ENCODE peak calls at places on chromosomes 5 and 9, in four cellular contexts. One of them, this sample, is unnamed.

GRCh38 chr5:172453206-172453985 is 929 bp downstream of the SH3PXD2B start:
- DNase-seq in skeletal muscle cell: peak; percentile 33
- DNase-seq in GM06990: no peak
- DNase-seq in stimulated activated CD4-positive, alpha-beta T cell treated with anti-CD3 and anti-CD28 coated beads, Interleukin-2, amount 100 ng/mL, for 24 hours: no peak
- DNase-seq in this sample: no peak

GRCh38 chr9:115593587-115594091 is 475.7 kb upstream of the TNC start:
- DNase-seq in skeletal muscle cell: no peak
- DNase-seq in GM06990: no peak
- DNase-seq in stimulated activated CD4-positive, alpha-beta T cell treated with anti-CD3 and anti-CD28 coated beads, Interleukin-2, amount 100 ng/mL, for 24 hours: no peak
- DNase-seq in this sample: no peak

GRCh38 chr9:127917603-127918002 is 762 bp upstream of the ST6GALNAC4 start:
- DNase-seq in skeletal muscle cell: no peak
- DNase-seq in stimulated activated CD4-positive, alpha-beta T cell treated with anti-CD3 and anti-CD28 coated beads, Interleukin-2, amount 100 ng/mL, for 24 hours: no peak
- DNase-seq in GM06990: peak; percentile 64
- DNase-seq in this sample: peak; percentile 84

GRCh38 chr5:154899107-154899816 is 38.7 kb downstream of the GEMIN5 start:
- DNase-seq in skeletal muscle cell: no peak
- DNase-seq in GM06990: no peak
- DNase-seq in stimulated activated CD4-positive, alpha-beta T cell treated with anti-CD3 and anti-CD28 coated beads, Interleukin-2, amount 100 ng/mL, for 24 hours: no peak
- DNase-seq in this sample: no peak

GRCh38 chr5:139147743-139148079 is 50.5 kb downstream of the SIL1 start:
- DNase-seq in skeletal muscle cell: no peak
- DNase-seq in stimulated activated CD4-positive, alpha-beta T cell treated with anti-CD3 and anti-CD28 coated beads, Interleukin-2, amount 100 ng/mL, for 24 hours: no peak
- DNase-seq in GM06990: no peak
- DNase-seq in this sample: no peak

GRCh38 chr5:178545941-178546674 is 44.1 kb downstream of the COL23A1 start:
- DNase-seq in stimulated activated CD4-positive, alpha-beta T cell treated with anti-CD3 and anti-CD28 coated beads, Interleukin-2, amount 100 ng/mL, for 24 hours: no peak
- DNase-seq in skeletal muscle cell: no peak
- DNase-seq in GM06990: no peak
- DNase-seq in this sample: no peak

GRCh38 chr9:36900136-36900855 is 133.8 kb downstream of the PAX5 start:
- DNase-seq in GM06990: no peak
- DNase-seq in skeletal muscle cell: no peak
- DNase-seq in stimulated activated CD4-positive, alpha-beta T cell treated with anti-CD3 and anti-CD28 coated beads, Interleukin-2, amount 100 ng/mL, for 24 hours: no peak
- DNase-seq in this sample: no peak

GRCh38 chr5:179131886-179132585 is 71.9 kb downstream of the ZNF354C start:
- DNase-seq in skeletal muscle cell: no peak
- DNase-seq in GM06990: no peak
- DNase-seq in stimulated activated CD4-positive, alpha-beta T cell treated with anti-CD3 and anti-CD28 coated beads, Interleukin-2, amount 100 ng/mL, for 24 hours: no peak
- DNase-seq in this sample: no peak

GRCh38 chr5:94778299-94778698 is 159.8 kb downstream of the SLF1 start:
- DNase-seq in skeletal muscle cell: no peak
- DNase-seq in stimulated activated CD4-positive, alpha-beta T cell treated with anti-CD3 and anti-CD28 coated beads, Interleukin-2, amount 100 ng/mL, for 24 hours: no peak
- DNase-seq in GM06990: no peak
- DNase-seq in this sample: no peak

GRCh38 chr9:114280636-114281315 is 42.1 kb upstream of the ORM1 start:
- DNase-seq in GM06990: no peak
- DNase-seq in skeletal muscle cell: peak; percentile 76
- DNase-seq in stimulated activated CD4-positive, alpha-beta T cell treated with anti-CD3 and anti-CD28 coated beads, Interleukin-2, amount 100 ng/mL, for 24 hours: no peak
- DNase-seq in this sample: no peak

GRCh38 chr9:12759767-12760166 is 15.1 kb upstream of the LURAP1L start:
- DNase-seq in skeletal muscle cell: peak; percentile 74
- DNase-seq in stimulated activated CD4-positive, alpha-beta T cell treated with anti-CD3 and anti-CD28 coated beads, Interleukin-2, amount 100 ng/mL, for 24 hours: no peak
- DNase-seq in GM06990: no peak
- DNase-seq in this sample: no peak

GRCh38 chr9:4262735-4263141 is 37.1 kb downstream of the GLIS3 start:
- DNase-seq in stimulated activated CD4-positive, alpha-beta T cell treated with anti-CD3 and anti-CD28 coated beads, Interleukin-2, amount 100 ng/mL, for 24 hours: no peak
- DNase-seq in GM06990: no peak
- DNase-seq in skeletal muscle cell: no peak
- DNase-seq in this sample: no peak

GRCh38 chr5:124741711-124742496 is 4.5 kb downstream of the ZNF608 start:
- DNase-seq in GM06990: no peak
- DNase-seq in skeletal muscle cell: no peak
- DNase-seq in stimulated activated CD4-positive, alpha-beta T cell treated with anti-CD3 and anti-CD28 coated beads, Interleukin-2, amount 100 ng/mL, for 24 hours: no peak
- DNase-seq in this sample: no peak

GRCh38 chr9:95937131-95937530 is 61.6 kb downstream of the ERCC6L2 start:
- DNase-seq in stimulated activated CD4-positive, alpha-beta T cell treated with anti-CD3 and anti-CD28 coated beads, Interleukin-2, amount 100 ng/mL, for 24 hours: no peak
- DNase-seq in GM06990: no peak
- DNase-seq in skeletal muscle cell: no peak
- DNase-seq in this sample: no peak

This sample was measured in stimulated activated naive B cell treated with anti-CD40 and anti-IgM and Interleukin-4, amounts not matched to agents 10 μg/mL and 1 μg/mL and 100 μg/mL, for 72 hours.